ENCODE peak calls at places on chromosomes 3 and 15, in nine cellular contexts. I is glutamatergic neuron; T is fibroblast of villous mesenchyme; M is CD4-positive, alpha-beta T cell; U is H9; L is nephron progenitor cell; R is HFFc6; H is HFF-Myc; W is brain microvascular endothelial cell. J is an unnamed sample.

GRCh38 chr15:63221346-63221745 is 31.9 kb downstream of the RAB8B start:
- DNase-seq in U (no peak), M (no peak), H (no peak), T (no peak), W (no peak), L (no peak), I (no peak), R (peak; percentile 21), J (no peak)

GRCh38 chr3:188470508-188471130 is 316.7 kb downstream of the LPP start:
- DNase-seq in U (no peak), I (no peak), H (no peak), W (no peak), T (peak; percentile 26), R (no peak), M (no peak), L (no peak), J (no peak)

GRCh38 chr15:84716036-84716732 is at the start of gene SEC11A:
- DNase-seq in U (peak; percentile 97), R (peak; percentile 94), M (peak; percentile 88), W (peak; percentile 92), I (peak; percentile 97), L (peak; percentile 96), H (peak; percentile 71), T (peak; percentile 94), J (peak; percentile 94)

GRCh38 chr3:19457449-19457848 is 309.1 kb downstream of the KCNH8 start:
- DNase-seq in L (no peak), H (no peak), R (no peak), W (no peak), U (no peak), M (no peak), I (no peak), T (no peak), J (no peak)

GRCh38 chr15:66046326-66046725 is 177.0 kb downstream of the RAB11A start:
- DNase-seq in T (no peak), H (no peak), R (no peak), M (no peak), U (no peak), I (no peak), W (no peak), L (no peak), J (no peak)

GRCh38 chr3:39668420-39668819 is 141.0 kb upstream of the MYRIP start:
- DNase-seq in R (peak; percentile 49), H (peak; percentile 20), L (peak; percentile 22), W (peak; percentile 30), U (no peak), T (peak; percentile 48), I (no peak), M (no peak), J (peak; percentile 3)

GRCh38 chr15:23687143-23687470 is at the start of gene NDN:
- DNase-seq in L (peak; percentile 71), M (no peak), I (peak; percentile 83), H (no peak), T (peak; percentile 31), R (no peak), U (peak; percentile 79), W (no peak), J (peak; percentile 50)

GRCh38 chr3:183586477-183586876 is 31.0 kb upstream of the KLHL6 start:
- DNase-seq in L (no peak), R (no peak), I (no peak), U (no peak), T (no peak), H (no peak), M (peak; percentile 12), W (no peak), J (no peak)

GRCh38 chr15:39365161-39365560 is 215.7 kb upstream of the THBS1 start:
- DNase-seq in R (peak; percentile 38), L (no peak), T (no peak), U (no peak), H (no peak), W (no peak), I (no peak), M (no peak), J (no peak)

GRCh38 chr15:39369768-39370167 is 211.1 kb upstream of the THBS1 start:
- DNase-seq in T (no peak), I (no peak), R (no peak), W (no peak), U (no peak), M (no peak), L (no peak), H (no peak), J (no peak)

GRCh38 chr15:39364721-39365120 is 216.2 kb upstream of the THBS1 start:
- DNase-seq in U (no peak), T (no peak), M (no peak), W (no peak), L (no peak), H (no peak), R (no peak), I (no peak), J (no peak)

GRCh38 chr15:39365873-39366272 is 215.0 kb upstream of the THBS1 start:
- DNase-seq in W (no peak), R (no peak), I (no peak), L (no peak), T (no peak), H (no peak), U (no peak), M (no peak), J (no peak)

GRCh38 chr15:39367591-39367990 is 213.3 kb upstream of the THBS1 start:
- DNase-seq in H (no peak), W (no peak), L (no peak), U (no peak), M (no peak), I (no peak), T (no peak), R (no peak), J (no peak)
- TF ChIP-seq CTCF in H (no peak), W (no peak), L (no peak), U (no peak), M (no peak), I (no peak), T (no peak), R (no peak), J (no peak)

DNA sequence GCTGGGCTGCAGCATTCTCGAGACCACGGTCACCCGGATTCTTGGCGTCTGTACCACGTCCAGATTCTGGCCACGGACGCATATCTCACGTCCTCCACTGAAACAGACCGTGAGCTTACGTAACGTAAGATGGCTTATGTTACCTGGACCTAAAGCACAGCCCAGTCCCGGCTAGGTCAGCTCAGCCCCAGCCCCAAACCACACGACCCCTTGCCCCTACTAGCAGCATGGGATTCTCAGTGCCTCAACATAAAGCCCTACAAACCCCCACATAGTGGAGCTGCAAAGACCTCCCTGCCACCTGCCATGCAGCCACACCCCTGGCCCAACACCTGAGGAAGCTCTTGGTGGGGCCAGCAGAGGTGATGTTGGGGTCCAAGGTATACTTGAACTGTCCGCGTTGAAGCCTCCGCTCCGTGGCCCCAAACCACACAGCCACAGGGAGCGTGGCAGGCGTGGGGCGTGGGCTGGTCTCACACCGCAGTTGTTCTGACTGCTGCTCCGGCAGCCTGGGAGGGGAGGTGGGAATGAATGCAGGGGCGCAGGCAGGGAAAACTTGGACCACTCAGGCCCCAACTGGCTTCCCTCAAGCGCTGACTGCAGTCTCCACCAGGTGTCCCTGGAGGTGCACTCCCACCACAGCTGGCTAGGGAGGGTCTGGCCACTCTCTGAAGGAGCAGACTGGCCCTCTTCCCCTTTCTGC is 14.5 kb downstream of the PLXNB1 start:
- DNase-seq in W (no peak), U (no peak), L (no peak), I (peak; percentile 4), M (no peak), R (no peak), T (no peak), H (no peak), J (no peak)
- TF ChIP-seq CTCF in W (peak; percentile 17), U (peak; percentile 39), L (no peak), I (no peak), M (no peak), R (peak; percentile 16), T (peak; percentile 17), H (no peak), J (peak; percentile 14)

DNA sequence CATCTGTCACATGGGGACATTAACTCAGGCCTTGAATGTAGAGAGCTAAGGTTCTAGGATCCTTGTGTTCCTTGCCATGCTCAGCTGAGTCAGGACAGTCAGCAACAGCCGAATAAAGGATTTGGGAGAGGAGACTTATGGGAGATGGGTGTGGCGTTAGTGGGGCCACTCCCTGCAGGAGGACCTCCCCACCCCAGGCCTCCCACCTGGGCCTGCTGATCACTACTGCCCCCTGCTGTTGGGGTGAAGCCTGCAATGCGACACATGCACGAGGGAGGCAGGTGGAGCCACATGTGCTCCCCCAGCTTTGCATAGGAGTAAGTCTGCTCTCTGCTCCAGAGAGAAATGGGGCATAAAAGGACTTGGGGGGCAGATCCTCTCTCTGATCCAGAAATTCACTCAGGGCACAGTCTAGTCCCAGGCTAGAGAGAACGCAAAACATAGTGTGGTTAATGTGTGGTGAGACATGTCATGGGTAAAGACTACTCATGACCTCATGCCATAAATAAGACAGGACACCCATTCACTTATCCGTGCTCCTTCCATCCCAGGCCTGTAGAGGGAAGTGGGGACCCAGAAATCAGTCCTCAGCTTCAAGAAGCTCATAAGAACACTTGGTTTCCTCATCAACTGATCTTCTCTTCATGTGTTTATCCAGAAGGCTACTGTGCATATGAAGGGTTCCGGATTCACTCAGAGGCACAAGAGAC is 19.4 kb downstream of the RBP1 start:
- DNase-seq in H (no peak), U (peak; percentile 81), T (peak; percentile 44), L (no peak), M (no peak), R (no peak), I (no peak), W (peak; percentile 24), J (no peak)
- TF ChIP-seq CTCF in H (peak; percentile 50), U (peak; percentile 73), T (peak; percentile 24), L (peak; percentile 35), M (no peak), R (peak; percentile 13), I (peak; percentile 25), W (peak; percentile 61), J (peak; percentile 41)

GRCh38 chr3:73520931-73521461 is 103.7 kb downstream of the PDZRN3 start:
- DNase-seq in I (no peak), U (no peak), W (no peak), L (no peak), R (no peak), T (no peak), M (no peak), H (no peak), J (no peak)
- TF ChIP-seq CTCF in I (no peak), U (no peak), W (no peak), L (no peak), R (no peak), T (no peak), M (no peak), H (no peak), J (no peak)

DNA sequence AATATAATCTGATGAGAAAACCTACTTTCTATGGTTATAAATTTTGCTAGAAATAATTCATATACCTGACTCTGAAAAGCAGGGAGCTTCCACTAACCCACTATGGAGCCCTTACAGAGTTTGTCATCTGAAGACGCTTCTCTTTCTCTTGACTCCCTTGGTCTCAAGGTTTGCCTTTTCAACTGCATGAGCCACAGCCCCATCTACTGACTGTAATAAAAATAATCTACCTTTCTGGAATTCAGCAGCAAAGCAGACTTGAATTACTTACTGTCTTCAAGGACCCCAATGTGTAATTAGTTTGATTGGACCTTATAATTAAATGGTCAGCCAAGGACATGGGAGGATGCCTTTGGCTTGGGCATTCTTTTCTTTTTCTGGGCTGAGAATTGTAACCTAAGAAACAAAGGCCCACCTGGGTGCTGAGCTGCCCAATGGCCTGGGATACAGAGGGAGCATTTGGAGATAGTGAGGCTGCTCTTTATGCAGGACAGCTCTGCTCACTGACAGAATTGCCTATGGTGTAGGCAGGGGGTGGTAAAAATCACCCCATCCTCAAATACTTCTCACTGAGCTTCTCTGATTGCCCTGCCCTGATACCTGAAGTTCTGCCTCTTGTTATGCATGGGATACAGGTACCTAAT is 178.6 kb upstream of the TRIM42 start:
- DNase-seq in W (no peak), T (peak; percentile 15), I (no peak), M (no peak), U (no peak), L (no peak), R (no peak), H (no peak), J (no peak)
- TF ChIP-seq CTCF in W (peak; percentile 45), T (peak; percentile 13), I (no peak), M (no peak), U (peak; percentile 65), L (peak; percentile 32), R (no peak), H (no peak), J (peak; percentile 58)

GRCh38 chr15:34282384-34282783 is 55.2 kb downstream of the SLC12A6 start:
- DNase-seq in T (no peak), H (no peak), W (no peak), I (no peak), M (no peak), R (no peak), U (no peak), L (no peak), J (no peak)
- TF ChIP-seq CTCF in T (no peak), H (no peak), W (no peak), I (no peak), M (no peak), R (no peak), U (no peak), L (no peak), J (no peak)